ENCODE peak calls at places on chromosomes 11 and 22, in four cellular contexts. Y is body of pancreas, I is left lung, S is lower lobe of right lung. W is an unnamed sample. For H3K4me1, the result is how much of the 10 kb centered on the place peaks cover.

GRCh38 chr22:43743131-43743530 is 69.0 kb downstream of the EFCAB6 start:
- DNase-seq in Y (no peak), I (no peak), S (no peak), W (no peak)

GRCh38 chr11:10350341-10350740 is 45.5 kb downstream of the ADM start:
- DNase-seq in Y (no peak), I (no peak), S (no peak), W (no peak)

GRCh38 chr11:130187096-130187495 is 27.5 kb downstream of the ST14 start:
- DNase-seq in Y (no peak), I (no peak), S (no peak), W (no peak)

GRCh38 chr22:46522743-46523300 is 14.6 kb downstream of the CELSR1 start:
- DNase-seq in Y (no peak), I (no peak), S (no peak), W (peak)

GRCh38 chr22:37627545-37627944 is 11.9 kb upstream of the SH3BP1 start:
- DNase-seq in Y (no peak), I (peak), S (no peak), W (no peak)

GRCh38 chr22:43740587-43741270 is 71.4 kb downstream of the EFCAB6 start:
- DNase-seq in Y (no peak), I (no peak), S (no peak), W (no peak)

GRCh38 chr11:95148421-95148820 is 58.8 kb downstream of the ENDOD1 start:
- DNase-seq in Y (no peak), I (no peak), S (no peak), W (no peak)

GRCh38 chr11:75214411-75214821 is 26.2 kb upstream of the TPBGL start:
- DNase-seq in Y (peak), I (no peak), S (peak), W (peak)

GRCh38 chr11:66860449-66860831 is 3.6 kb downstream of the LRFN4 start:
- DNase-seq in Y (no peak), I (peak), S (no peak), W (no peak)

GRCh38 chr11:66858939-66859685 is 2.2 kb downstream of the LRFN4 start:
- DNase-seq in Y (no peak), I (peak), S (no peak), W (no peak)

GRCh38 chr11:66858186-66858938 is 1.5 kb downstream of the LRFN4 start:
- DNase-seq in Y (no peak), I (peak), S (no peak), W (no peak)

GRCh38 chr11:66861051-66861773 is 4.3 kb downstream of the LRFN4 start:
- DNase-seq in Y (no peak), I (peak), S (no peak), W (no peak)

GRCh38 chr11:66859686-66860448 is 3.0 kb downstream of the LRFN4 start:
- DNase-seq in Y (no peak), I (peak), S (no peak), W (no peak)
- H3K4me1 ChIP-seq in Y (under half), I (under half), S (under half), W (under half)

GRCh38 chr11:105042178-105042577 is 3.0 kb downstream of the CARD16 start:
- DNase-seq in Y (no peak), I (no peak), S (no peak), W (no peak)

GRCh38 chr11:105045897-105046296 is 762 bp upstream of the CARD16 start:
- DNase-seq in Y (no peak), I (no peak), S (no peak), W (no peak)

GRCh38 chr11:105052487-105052886 is 7.4 kb upstream of the CARD16 start:
- DNase-seq in Y (no peak), I (no peak), S (no peak), W (no peak)

GRCh38 chr11:105051559-105051958 is 6.4 kb upstream of the CARD16 start:
- DNase-seq in Y (no peak), I (no peak), S (no peak), W (no peak)

GRCh38 chr11:105046898-105047579 is 1.9 kb upstream of the CARD16 start:
- DNase-seq in Y (no peak), I (no peak), S (no peak), W (no peak)
- H3K27ac ChIP-seq in Y (no peak), I (peak), S (peak), W (peak)

DNA sequence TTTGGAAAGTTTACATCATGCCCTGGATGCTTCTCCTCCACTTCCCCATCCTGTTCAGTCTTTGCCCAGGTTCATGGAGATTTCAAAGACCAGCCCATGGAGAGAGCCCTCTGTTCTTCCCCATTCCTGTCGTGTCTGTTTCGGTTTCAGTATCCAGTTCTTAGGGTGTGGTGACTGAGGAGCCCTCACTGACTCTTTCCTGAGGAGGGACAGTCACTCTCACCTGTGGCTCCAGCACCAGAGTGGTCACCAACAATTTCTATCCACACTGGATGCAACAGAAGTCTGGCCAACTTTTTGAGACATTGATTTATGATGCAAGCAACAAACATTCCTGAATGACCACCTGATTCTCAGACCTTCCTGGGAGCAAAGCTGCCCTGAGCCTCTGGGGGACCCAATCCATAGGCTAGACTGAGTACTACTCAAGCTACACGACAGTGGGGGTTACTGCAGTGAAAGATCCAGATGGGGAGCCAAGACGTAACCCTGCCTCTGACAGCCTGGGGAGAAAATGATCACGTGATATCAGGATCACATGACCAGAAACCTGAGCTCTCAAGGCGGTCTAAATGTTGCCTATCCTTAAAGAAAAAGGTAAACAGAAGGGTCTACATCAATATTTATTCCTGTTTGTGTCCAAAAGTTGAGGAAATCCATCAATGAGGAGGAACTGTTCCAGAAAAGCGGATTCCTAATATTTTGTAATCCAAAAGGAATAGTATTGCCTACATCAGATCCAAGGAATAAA is 76.2 kb upstream of the VPREB1 start:
- DNase-seq in Y (peak), I (no peak), S (no peak), W (no peak)
- H3K4me3 ChIP-seq in Y (no peak), I (no peak), S (no peak), W (no peak)

GRCh38 chr11:65424200-65425104 is 1.9 kb downstream of the NEAT1 start:
- DNase-seq in Y (peak), I (no peak), S (peak), W (peak)
- H3K4me1 ChIP-seq in Y (under half), I (under half), S (under half), W (under half)

DNA sequence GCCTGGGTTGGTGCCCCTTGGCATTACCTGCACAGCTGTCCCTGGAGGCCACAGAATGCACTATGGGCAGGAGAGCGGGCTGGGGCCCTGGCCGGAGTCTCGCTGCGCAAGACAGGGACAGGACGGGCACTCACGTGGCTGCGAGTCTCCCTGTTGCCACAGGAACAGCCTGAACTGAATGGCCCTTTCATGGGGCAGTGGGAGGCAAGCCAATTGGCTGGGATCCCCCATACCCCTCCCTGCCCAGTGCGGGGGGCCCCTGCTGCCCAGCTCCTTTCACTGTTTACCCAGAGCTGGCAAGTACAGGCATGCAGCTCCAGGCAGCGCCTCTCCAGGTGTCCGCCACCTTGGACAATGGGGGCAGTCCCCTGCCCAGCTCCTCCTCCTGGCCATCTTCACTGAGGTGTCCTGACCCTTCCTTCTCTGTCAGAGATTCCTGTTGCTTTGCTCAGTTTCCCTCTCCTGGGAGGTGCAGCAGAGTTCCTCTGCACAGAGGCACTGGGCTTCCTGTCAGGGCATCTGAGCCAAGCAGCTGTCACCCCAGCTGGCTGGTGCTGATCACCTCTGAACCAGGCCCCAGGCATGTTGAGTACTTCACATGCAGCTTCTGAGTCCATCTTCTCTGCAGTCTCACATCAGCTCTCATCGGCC is 5.2 kb downstream of the USP2 start:
- DNase-seq in Y (peak), I (peak), S (peak), W (peak)
- H3K27ac ChIP-seq in Y (peak), I (peak), S (peak), W (peak)